ENCODE peak calls at places on chromosomes 7 and 10, in six cellular contexts. R is cardiac fibroblast, Z is spleen, M is astrocyte, O is GM12865, B is A549. X is an unnamed sample.

GRCh38 chr7:130895006-130895750 is 161.2 kb upstream of the KLF14 start:
- DNase-seq in R (no peak), Z (no peak), M (no peak), O (no peak), B (no peak), X (no peak)

GRCh38 chr7:30633223-30633622 is 38.5 kb downstream of the GARS1 start:
- DNase-seq in R (no peak), Z (no peak), M (no peak), O (no peak), B (no peak), X (no peak)

GRCh38 chr7:108144931-108145330 is 14.8 kb upstream of the LAMB4 start:
- DNase-seq in R (no peak), Z (no peak), M (no peak), O (no peak), B (no peak), X (no peak)

GRCh38 chr7:82268632-82269031 is 174.9 kb downstream of the CACNA2D1 start:
- DNase-seq in R (peak), Z (no peak), M (no peak), O (no peak), B (no peak), X (peak)

GRCh38 chr7:43535031-43535451 is 47.9 kb upstream of the STK17A start:
- DNase-seq in R (peak), Z (no peak), M (peak), O (no peak), B (no peak), X (no peak)

GRCh38 chr10:110765513-110766375 is 106.0 kb upstream of the PDCD4 start:
- DNase-seq in R (peak), Z (no peak), M (no peak), O (peak), B (no peak), X (peak)

GRCh38 chr10:4034907-4035581 is 250.0 kb upstream of the KLF6 start:
- DNase-seq in R (peak), Z (no peak), M (no peak), O (no peak), B (no peak), X (peak)

GRCh38 chr10:31709028-31709427 is 219.6 kb downstream of the ARHGAP12 start:
- DNase-seq in R (peak), Z (no peak), M (no peak), O (peak), B (no peak), X (peak)

GRCh38 chr10:75969031-75969430 is 537.6 kb downstream of the LRMDA start:
- DNase-seq in R (no peak), Z (no peak), M (no peak), O (no peak), B (no peak), X (no peak)

GRCh38 chr7:50778189-50778588 is 4.5 kb downstream of the GRB10 start:
- DNase-seq in R (no peak), Z (no peak), M (no peak), O (no peak), B (no peak), X (no peak)

GRCh38 chr10:125209591-125210373 is 49.4 kb upstream of the CTBP2 start:
- DNase-seq in R (no peak), Z (peak), M (peak), O (no peak), B (no peak), X (no peak)

GRCh38 chr7:158494643-158495042 is 93.0 kb downstream of the PTPRN2 start:
- DNase-seq in R (no peak), Z (no peak), M (no peak), O (no peak), B (no peak), X (no peak)

GRCh38 chr10:122655524-122656307 is 43.9 kb downstream of the C10orf120 start:
- DNase-seq in R (no peak), Z (peak), M (no peak), O (no peak), B (no peak), X (no peak)

GRCh38 chr10:4751211-4751610 is 74.8 kb upstream of the AKR1E2 start:
- DNase-seq in R (no peak), Z (no peak), M (no peak), O (no peak), B (no peak), X (no peak)

GRCh38 chr10:20891338-20891714 is 5.8 kb downstream of the NEBL start:
- DNase-seq in R (peak), Z (no peak), M (peak), O (no peak), B (no peak), X (peak)

GRCh38 chr10:125157473-125157865 is 2.9 kb downstream of the CTBP2 start:
- DNase-seq in R (no peak), Z (no peak), M (no peak), O (no peak), B (no peak), X (no peak)

GRCh38 chr10:28840954-28841353 is 163.6 kb downstream of the BAMBI start:
- DNase-seq in R (no peak), Z (no peak), M (peak), O (no peak), B (no peak), X (no peak)

GRCh38 chr7:96305915-96306314 is 16.0 kb downstream of the SLC25A13 start:
- DNase-seq in R (no peak), Z (no peak), M (no peak), O (no peak), B (no peak), X (no peak)

DNA sequence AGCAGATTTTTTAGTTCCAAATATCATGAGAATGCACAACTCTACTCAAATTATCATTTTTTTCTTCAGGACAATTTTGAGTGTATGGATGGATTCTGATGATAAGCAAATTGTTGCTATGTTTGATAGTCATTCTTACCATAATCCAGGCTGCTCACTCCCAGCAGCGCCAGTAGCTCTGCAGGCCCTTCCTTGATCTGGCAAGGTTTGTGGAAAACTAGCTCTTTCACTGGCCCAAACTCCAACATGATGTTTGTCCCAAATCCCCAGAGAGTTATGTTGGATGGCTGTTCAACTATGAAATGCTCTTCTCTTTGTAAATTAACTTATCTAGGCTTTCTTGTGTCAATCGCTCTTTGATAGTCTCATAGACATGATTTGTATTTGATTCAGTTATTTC is 933.7 kb downstream of the DNAJB9 start:
- DNase-seq in R (no peak), Z (no peak), M (no peak), O (no peak), B (no peak), X (no peak)
- H3K4me3 ChIP-seq in R (no peak), Z (no peak), M (no peak), O (no peak), B (no peak), X (no peak)

GRCh38 chr10:97210576-97210975 is 24.8 kb upstream of the SLIT1 start:
- DNase-seq in R (peak), Z (peak), M (peak), O (peak), B (peak), X (peak)
- TF ChIP-seq CTCF in R (peak), Z (peak), M (peak), O (peak), B (peak), X (peak)

GRCh38 chr10:74179124-74179710 is 28.2 kb downstream of the ADK start:
- DNase-seq in R (no peak), Z (no peak), M (no peak), O (no peak), B (no peak), X (no peak)
- H3K4me3 ChIP-seq in R (no peak), Z (no peak), M (no peak), O (no peak), B (no peak), X (no peak)

GRCh38 chr7:1842321-1843221 is 172.5 kb downstream of the ELFN1 start:
- DNase-seq in R (no peak), Z (peak), M (no peak), O (no peak), B (no peak), X (no peak)
- TF ChIP-seq CTCF in R (no peak), Z (no peak), M (no peak), O (no peak), B (no peak), X (no peak)

GRCh38 chr10:16314259-16314658 is 122.6 kb upstream of the PTER start:
- DNase-seq in R (no peak), Z (no peak), M (no peak), O (peak), B (no peak), X (no peak)
- H3K4me3 ChIP-seq in R (no peak), Z (no peak), M (no peak), O (no peak), B (no peak), X (no peak)

GRCh38 chr10:116026315-116026714 is 246.7 kb downstream of the GFRA1 start:
- DNase-seq in R (no peak), Z (no peak), M (no peak), O (no peak), B (peak), X (no peak)
- TF ChIP-seq CTCF in R (no peak), Z (no peak), M (no peak), O (no peak), B (no peak), X (no peak)

DNA sequence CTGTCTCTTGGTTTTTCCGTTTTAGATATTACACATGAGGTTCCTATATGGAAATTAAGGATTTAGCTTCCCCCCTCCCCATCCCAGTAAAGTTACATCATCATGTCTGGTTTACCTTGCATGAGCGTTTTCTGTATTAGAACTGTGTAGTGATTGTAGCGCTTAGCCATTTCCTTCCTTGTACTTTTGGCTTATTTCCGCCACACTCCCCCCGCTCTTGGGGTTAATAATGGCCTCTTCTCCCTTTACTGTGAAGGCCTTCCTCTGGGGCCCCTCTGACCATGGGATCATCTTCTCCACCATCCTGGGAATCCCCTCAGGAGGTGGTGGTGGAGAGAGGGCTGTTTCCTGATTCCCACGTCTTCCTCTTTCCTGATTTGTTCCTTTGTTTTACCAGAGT is 27.2 kb upstream of the AP5Z1 start:
- DNase-seq in R (peak), Z (no peak), M (no peak), O (peak), B (no peak), X (no peak)
- H3K4me3 ChIP-seq in R (no peak), Z (no peak), M (no peak), O (peak), B (no peak), X (no peak)

GRCh38 chr10:6567894-6568293 is 12.2 kb downstream of the PRKCQ start:
- DNase-seq in R (no peak), Z (no peak), M (no peak), O (no peak), B (no peak), X (no peak)
- TF ChIP-seq CTCF in R (no peak), Z (no peak), M (no peak), O (no peak), B (no peak), X (no peak)

X was measured in fibroblast of the aortic adventitia.